ENCODE peak calls at places on chromosomes 6 and 20, in seven cellular contexts. A is H1, R is GM23338, Y is HepG2, B is K562, Z is HCT116, X is endothelial cell of umbilical vein. S is an unnamed sample.

GRCh38 chr6:124795879-124796838 is 166.1 kb upstream of the RNF217 start:
- DNase-seq in A (peak; percentile 10), B (peak; percentile 32), Y (no peak), R (peak; percentile 55), X (no peak), Z (no peak), S (no peak)

GRCh38 chr20:17795449-17796095 is 95.8 kb downstream of the BANF2 start:
- DNase-seq in A (no peak), Z (no peak), R (no peak), Y (no peak), X (no peak), B (no peak), S (no peak)

GRCh38 chr20:18144541-18145099 is 7.0 kb downstream of the KAT14 start:
- DNase-seq in A (no peak), B (no peak), X (no peak), Z (peak; percentile 18), R (peak; percentile 17), Y (peak; percentile 95), S (no peak)

GRCh38 chr6:112179631-112180030 is 74.7 kb downstream of the LAMA4 start:
- DNase-seq in Z (no peak), X (no peak), B (no peak), R (no peak), A (no peak), Y (no peak), S (no peak)

GRCh38 chr20:48238326-48238725 is 453.0 kb upstream of the SULF2 start:
- DNase-seq in A (no peak), B (no peak), Z (no peak), X (no peak), R (no peak), Y (no peak), S (no peak)

GRCh38 chr6:2563635-2564034 is 187.1 kb downstream of the MYLK4 start:
- DNase-seq in R (no peak), B (no peak), X (no peak), A (no peak), Y (peak; percentile 34), Z (no peak), S (no peak)

GRCh38 chr6:169520104-169520503 is 181.7 kb downstream of the WDR27 start:
- DNase-seq in Z (no peak), B (no peak), X (no peak), A (no peak), Y (no peak), R (no peak), S (no peak)

GRCh38 chr6:28211840-28212509 is 13.1 kb upstream of the ZSCAN9 start:
- DNase-seq in Y (no peak), X (no peak), Z (no peak), B (peak; percentile 47), A (no peak), R (peak; percentile 50), S (no peak)

GRCh38 chr6:7008451-7008988 is 99.2 kb upstream of the RREB1 start:
- DNase-seq in A (peak; percentile 13), R (peak; percentile 25), B (no peak), Y (no peak), X (no peak), Z (no peak), S (no peak)

GRCh38 chr6:4732691-4733315 is 43.4 kb upstream of the CDYL start:
- DNase-seq in A (peak; percentile 51), Z (peak; percentile 31), B (peak; percentile 33), R (peak; percentile 55), Y (peak; percentile 24), X (peak; percentile 85), S (no peak)

GRCh38 chr20:57123139-57123903 is 143.1 kb downstream of the BMP7 start:
- DNase-seq in B (no peak), Z (no peak), Y (no peak), R (no peak), A (no peak), X (no peak), S (no peak)

GRCh38 chr20:49568491-49569151 is 684 bp upstream of the PTGIS start:
- DNase-seq in Z (no peak), B (no peak), R (peak; percentile 95), X (no peak), Y (no peak), A (peak; percentile 75), S (no peak)
- TF ChIP-seq EZH2 in Z (no peak), B (no peak), R (no peak), X (no peak), Y (no peak), A (no peak), S (no peak)

DNA sequence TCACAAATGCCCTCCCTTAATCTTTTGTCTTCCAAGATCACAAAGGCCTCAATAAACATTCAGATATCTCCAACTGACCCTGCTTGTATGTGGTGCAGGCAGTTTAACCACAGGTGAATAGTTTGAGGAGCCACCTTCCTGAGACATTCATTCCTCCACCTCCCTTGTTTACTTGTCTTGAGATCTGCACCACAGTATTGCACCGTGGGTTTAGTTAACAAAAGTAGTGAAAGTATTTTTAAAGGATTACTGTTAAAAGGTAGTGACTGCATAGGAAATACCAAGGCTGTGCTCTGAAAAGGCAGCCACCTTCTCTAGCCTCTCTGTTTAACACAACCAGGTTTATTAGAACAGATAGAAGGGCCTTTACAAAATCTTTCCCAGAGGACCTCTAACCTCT is 46.5 kb downstream of the SESN1 start:
- DNase-seq in B (no peak), A (no peak), Z (no peak), X (no peak), R (no peak), Y (no peak), S (no peak)
- H3K4me3 ChIP-seq in B (no peak overlapping the region), A (no peak overlapping the region), Z (no peak overlapping the region), X (no peak overlapping the region), R (no peak overlapping the region), Y (no peak overlapping the region), S (no peak overlapping the region)

DNA sequence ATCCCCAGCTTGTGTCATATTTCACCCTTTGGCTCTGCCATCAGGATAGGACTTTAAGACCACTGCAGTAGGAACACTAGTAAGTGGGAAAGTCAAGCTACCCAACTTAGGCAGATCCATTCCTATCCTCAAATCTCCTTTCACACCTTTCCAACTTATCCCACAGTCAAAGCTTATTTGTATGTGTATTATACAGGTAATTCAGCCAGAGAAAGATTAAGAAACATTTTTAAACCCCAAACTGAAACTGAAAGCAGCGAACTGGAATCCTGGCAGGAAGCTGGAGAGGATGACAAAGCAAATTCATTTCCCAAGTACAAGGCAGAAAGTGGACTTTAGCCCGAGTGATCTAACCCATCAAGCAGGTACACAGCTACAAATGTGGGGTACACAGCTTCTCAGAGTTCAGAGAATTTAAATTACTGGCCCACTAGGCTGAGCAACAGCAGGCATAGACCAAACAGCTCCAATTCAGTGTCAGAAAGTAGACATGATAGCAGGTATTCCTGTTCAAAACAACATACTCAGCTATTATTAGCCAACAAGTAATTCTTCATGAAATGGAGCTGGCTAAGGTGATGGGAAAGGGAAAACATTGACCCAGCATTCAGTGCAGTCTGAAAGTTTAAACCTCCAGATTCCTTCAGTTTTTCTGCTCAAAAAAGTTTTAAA is 39.1 kb downstream of the ILRUN start:
- DNase-seq in Y (peak; percentile 98), Z (no peak), A (no peak), B (peak; percentile 49), R (peak; percentile 45), X (peak; percentile 92), S (peak; percentile 14)
- TF ChIP-seq POLR2AphosphoS5 in Y (no peak), Z (peak; percentile 29), A (no peak), B (no peak), R (no peak), X (no peak), S (no peak)

DNA sequence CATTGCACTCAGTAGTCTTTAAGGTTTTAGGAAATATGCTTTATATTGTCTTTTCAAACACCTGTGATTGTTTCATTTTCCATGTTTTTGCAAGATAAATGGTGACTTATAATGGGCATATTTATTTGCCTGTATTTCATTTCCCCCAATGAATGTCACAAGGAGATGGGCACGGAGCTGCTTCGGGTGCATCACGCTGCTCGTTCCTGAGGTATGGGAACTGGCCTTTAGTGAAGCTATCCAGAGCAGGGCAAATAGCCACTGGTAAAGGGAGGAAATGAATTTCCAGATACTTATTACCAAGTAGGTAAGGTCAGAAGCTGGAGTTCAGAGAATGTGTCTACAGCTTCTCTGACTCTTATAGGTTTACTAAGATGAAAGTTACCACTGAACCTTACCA is 3.7 kb downstream of the POU3F2 start:
- DNase-seq in Z (no peak), R (no peak), X (no peak), Y (no peak), B (no peak), A (no peak), S (no peak)
- TF ChIP-seq EZH2 in Z (no peak), R (peak; percentile 22), X (peak; percentile 0), Y (no peak), B (no peak), A (no peak), S (no peak)

GRCh38 chr6:157761926-157762325 is 61.1 kb upstream of the SNX9 start:
- DNase-seq in Y (no peak), A (no peak), R (no peak), X (no peak), Z (no peak), B (no peak), S (no peak)

GRCh38 chr6:157762636-157763035 is 60.4 kb upstream of the SNX9 start:
- DNase-seq in B (peak; percentile 49), Z (no peak), A (no peak), X (peak; percentile 39), Y (peak; percentile 35), R (no peak), S (no peak)

GRCh38 chr6:157763129-157763893 is 59.7 kb upstream of the SNX9 start:
- DNase-seq in X (peak; percentile 81), B (peak; percentile 92), R (peak; percentile 82), Z (peak; percentile 93), A (peak; percentile 85), Y (peak; percentile 88), S (no peak)

GRCh38 chr6:157764346-157765068 is 58.5 kb upstream of the SNX9 start:
- DNase-seq in A (no peak), R (no peak), Y (peak; percentile 77), X (peak; percentile 99), Z (peak; percentile 91), B (peak; percentile 73), S (peak; percentile 55)

GRCh38 chr6:157763894-157764345 is 59.1 kb upstream of the SNX9 start:
- DNase-seq in Y (no peak), B (no peak), Z (no peak), X (no peak), A (no peak), R (no peak), S (no peak)
- H3K4me3 ChIP-seq in Y (peak overlapping the region; percentile 66), B (no peak overlapping the region), Z (peak overlapping the region; percentile 17), X (peak overlapping the region; percentile 4), A (no peak overlapping the region), R (no peak overlapping the region), S (peak overlapping the region; percentile 53)

GRCh38 chr20:46344488-46345162 is 36.3 kb upstream of the CDH22 start:
- DNase-seq in B (no peak), R (no peak), A (no peak), Y (no peak), Z (no peak), X (no peak), S (no peak)
- TF ChIP-seq POLR2AphosphoS5 in B (no peak), R (no peak), A (no peak), Y (peak; percentile 19), Z (no peak), X (no peak), S (no peak)

S was measured in SK-N-MC.